ENCODE peak calls at places on chromosome 10, in ten cellular contexts. A is A549; I is left cardiac atrium; Y is sciatic nerve; M is RWPE2; L is stimulated activated naive CD8-positive, alpha-beta T cell treated with anti-CD3 and anti-CD28 coated beads, Interleukin-15, amount 100 ng/mL, for 72 hours; P is activated T-cell treated with anti-CD3 and anti-CD28 coated beads, Interleukin-2, amount 50 U/mL, for 4 hours; F is heart left ventricle; K is Right ventricle myocardium superior; V is pancreas. J is an unnamed sample.

GRCh38 chr10:34305189-34305588 is 509.9 kb downstream of the PARD3 start:
- ATAC-seq in A (peak), I (no peak), Y (no peak), M (peak), L (no peak), P (no peak), F (no peak), K (no peak), V (no peak), J (no peak)

GRCh38 chr10:92809845-92810244 is 38.5 kb upstream of the EXOC6 start:
- ATAC-seq in A (no peak), I (no peak), Y (no peak), M (no peak), L (no peak), P (no peak), F (no peak), K (no peak), V (no peak), J (no peak)

GRCh38 chr10:24622781-24623301 is 100.8 kb downstream of the ARHGAP21 start:
- ATAC-seq in A (no peak), I (no peak), Y (no peak), M (no peak), L (no peak), P (peak), F (no peak), K (no peak), V (no peak), J (no peak)

GRCh38 chr10:89518876-89519842 is 16.2 kb downstream of the SLC16A12 start:
- ATAC-seq in A (no peak), I (peak), Y (peak), M (no peak), L (no peak), P (no peak), F (peak), K (peak), V (no peak), J (no peak)

GRCh38 chr10:102186128-102186527 is 33.9 kb downstream of the NOLC1 start:
- ATAC-seq in A (no peak), I (peak), Y (no peak), M (no peak), L (no peak), P (no peak), F (no peak), K (peak), V (no peak), J (no peak)

GRCh38 chr10:71880425-71881306 is 29.6 kb upstream of the PSAP start:
- ATAC-seq in A (peak), I (peak), Y (peak), M (no peak), L (no peak), P (no peak), F (peak), K (peak), V (no peak), J (no peak)

GRCh38 chr10:71068811-71069411 is 143.5 kb upstream of the UNC5B start:
- ATAC-seq in A (peak), I (peak), Y (no peak), M (peak), L (no peak), P (no peak), F (peak), K (peak), V (no peak), J (no peak)

GRCh38 chr10:86709786-86710185 is 41.5 kb downstream of the LDB3 start:
- ATAC-seq in A (no peak), I (no peak), Y (no peak), M (no peak), L (no peak), P (no peak), F (no peak), K (no peak), V (no peak), J (no peak)

GRCh38 chr10:114801411-114801813 is 20.2 kb upstream of the FHIP2A start:
- ATAC-seq in A (no peak), I (peak), Y (no peak), M (peak), L (peak), P (peak), F (peak), K (peak), V (no peak), J (no peak)

GRCh38 chr10:4051408-4052151 is 266.6 kb upstream of the KLF6 start:
- ATAC-seq in A (no peak), I (peak), Y (peak), M (no peak), L (no peak), P (no peak), F (peak), K (peak), V (no peak), J (peak)

GRCh38 chr10:31101123-31101522 is 69.5 kb upstream of the ZNF438 start:
- ATAC-seq in A (peak), I (peak), Y (no peak), M (peak), L (peak), P (peak), F (no peak), K (no peak), V (peak), J (peak)

GRCh38 chr10:35635576-35635975 is 6.5 kb downstream of the FZD8 start:
- ATAC-seq in A (peak), I (peak), Y (peak), M (peak), L (peak), P (peak), F (peak), K (peak), V (peak), J (peak)

GRCh38 chr10:103653581-103654020 is 160.1 kb downstream of the NEURL1 start:
- ATAC-seq in A (no peak), I (no peak), Y (no peak), M (peak), L (no peak), P (no peak), F (no peak), K (no peak), V (peak), J (no peak)

GRCh38 chr10:16787361-16787791 is 29.8 kb downstream of the RSU1 start:
- ATAC-seq in A (no peak), I (no peak), Y (no peak), M (no peak), L (peak), P (peak), F (no peak), K (no peak), V (no peak), J (peak)

GRCh38 chr10:43437141-43437860 is 390 bp downstream of the ZNF487 start:
- ATAC-seq in A (peak), I (no peak), Y (peak), M (no peak), L (no peak), P (no peak), F (no peak), K (peak), V (peak), J (no peak)

GRCh38 chr10:103986360-103986759 is 19.4 kb downstream of the SLK start:
- ATAC-seq in A (no peak), I (peak), Y (no peak), M (no peak), L (peak), P (no peak), F (no peak), K (peak), V (no peak), J (peak)

GRCh38 chr10:127738512-127739424 is 1.8 kb downstream of the FOXI2 start:
- ATAC-seq in A (no peak), I (no peak), Y (no peak), M (peak), L (no peak), P (no peak), F (no peak), K (no peak), V (no peak), J (no peak)

GRCh38 chr10:44154956-44155355 is 229.9 kb downstream of the CXCL12 start:
- ATAC-seq in A (no peak), I (no peak), Y (no peak), M (no peak), L (no peak), P (no peak), F (no peak), K (peak), V (no peak), J (no peak)

GRCh38 chr10:94300042-94300441 is 62.7 kb downstream of the NOC3L start:
- ATAC-seq in A (no peak), I (no peak), Y (peak), M (no peak), L (no peak), P (no peak), F (no peak), K (no peak), V (no peak), J (no peak)

GRCh38 chr10:7272008-7272407 is 138.8 kb downstream of the SFMBT2 start:
- ATAC-seq in A (no peak), I (no peak), Y (no peak), M (no peak), L (peak), P (peak), F (no peak), K (no peak), V (no peak), J (no peak)

GRCh38 chr10:1454964-1455363 is 282.4 kb downstream of the ADARB2 start:
- ATAC-seq in A (no peak), I (no peak), Y (no peak), M (no peak), L (no peak), P (no peak), F (no peak), K (no peak), V (peak), J (peak)

GRCh38 chr10:70068925-70069324 is 16.3 kb downstream of the MACROH2A2 start:
- ATAC-seq in A (no peak), I (no peak), Y (no peak), M (no peak), L (no peak), P (no peak), F (no peak), K (no peak), V (no peak), J (no peak)

GRCh38 chr10:67959839-67960476 is 75.5 kb downstream of the SIRT1 start:
- ATAC-seq in A (peak), I (no peak), Y (no peak), M (no peak), L (no peak), P (no peak), F (no peak), K (no peak), V (no peak), J (no peak)

GRCh38 chr10:118725784-118726507 is 28.8 kb downstream of the CACUL1 start:
- ATAC-seq in A (no peak), I (no peak), Y (peak), M (no peak), L (no peak), P (no peak), F (peak), K (peak), V (peak), J (no peak)

GRCh38 chr10:73117976-73118743 is 7.9 kb downstream of the NUDT13 start:
- ATAC-seq in A (peak), I (peak), Y (no peak), M (peak), L (no peak), P (no peak), F (peak), K (peak), V (peak), J (no peak)

GRCh38 chr10:97778452-97779302 is 6.9 kb upstream of the SFRP5 start:
- ATAC-seq in A (no peak), I (no peak), Y (no peak), M (no peak), L (no peak), P (no peak), F (no peak), K (no peak), V (peak), J (no peak)

GRCh38 chr10:78470267-78471103 is 436.8 kb downstream of the RPS24 start:
- ATAC-seq in A (peak), I (peak), Y (no peak), M (no peak), L (no peak), P (no peak), F (no peak), K (no peak), V (peak), J (no peak)

GRCh38 chr10:44357141-44357540 is 27.8 kb downstream of the CXCL12 start:
- ATAC-seq in A (no peak), I (no peak), Y (no peak), M (no peak), L (no peak), P (no peak), F (no peak), K (no peak), V (no peak), J (no peak)

GRCh38 chr10:6009159-6009558 is 31.8 kb upstream of the IL15RA start:
- ATAC-seq in A (no peak), I (peak), Y (peak), M (no peak), L (peak), P (peak), F (peak), K (peak), V (peak), J (peak)